ENCODE peak calls at places on chromosomes 4 and X, in four cellular contexts. R is cardiac fibroblast, W is fibroblast of lung, G is HL-60. F is an unnamed sample.

GRCh38 chr4:107036602-107037151 is 564 bp upstream of the DKK2 start:
- DNase-seq in R (no peak), W (no peak), G (no peak), F (peak)

GRCh38 chrX:134886201-134886600 is 104.6 kb upstream of the SMIM10 start:
- DNase-seq in R (peak), W (no peak), G (no peak), F (no peak)

GRCh38 chr4:53478671-53479456 is 101.4 kb downstream of the FIP1L1 start:
- DNase-seq in R (peak), W (peak), G (no peak), F (no peak)

GRCh38 chr4:140717313-140717712 is 38.9 kb downstream of the TBC1D9 start:
- DNase-seq in R (peak), W (no peak), G (no peak), F (no peak)

GRCh38 chrX:69027181-69028005 is 137.9 kb downstream of the PJA1 start:
- DNase-seq in R (peak), W (peak), G (no peak), F (no peak)

GRCh38 chr4:78945638-78946179 is 6.5 kb upstream of the PAQR3 start:
- DNase-seq in R (no peak), W (no peak), G (no peak), F (no peak)

GRCh38 chr4:4519296-4519898 is 22.5 kb downstream of the STX18 start:
- DNase-seq in R (peak), W (peak), G (no peak), F (no peak)

GRCh38 chr4:80151981-80152380 is 45.3 kb upstream of the PRDM8 start:
- DNase-seq in R (no peak), W (no peak), G (no peak), F (no peak)

GRCh38 chr4:176380352-176381157 is 60.8 kb downstream of the SPCS3 start:
- DNase-seq in R (no peak), W (no peak), G (no peak), F (no peak)

GRCh38 chr4:8258813-8259212 is 10.7 kb upstream of the HTRA3 start:
- DNase-seq in R (no peak), W (no peak), G (no peak), F (no peak)

GRCh38 chr4:8262637-8263322 is 6.8 kb upstream of the HTRA3 start:
- DNase-seq in R (no peak), W (no peak), G (no peak), F (no peak)

GRCh38 chr4:8259743-8260430 is 9.7 kb upstream of the HTRA3 start:
- DNase-seq in R (no peak), W (no peak), G (no peak), F (no peak)

GRCh38 chr4:8261851-8262535 is 7.6 kb upstream of the HTRA3 start:
- DNase-seq in R (no peak), W (peak), G (peak), F (no peak)

DNA sequence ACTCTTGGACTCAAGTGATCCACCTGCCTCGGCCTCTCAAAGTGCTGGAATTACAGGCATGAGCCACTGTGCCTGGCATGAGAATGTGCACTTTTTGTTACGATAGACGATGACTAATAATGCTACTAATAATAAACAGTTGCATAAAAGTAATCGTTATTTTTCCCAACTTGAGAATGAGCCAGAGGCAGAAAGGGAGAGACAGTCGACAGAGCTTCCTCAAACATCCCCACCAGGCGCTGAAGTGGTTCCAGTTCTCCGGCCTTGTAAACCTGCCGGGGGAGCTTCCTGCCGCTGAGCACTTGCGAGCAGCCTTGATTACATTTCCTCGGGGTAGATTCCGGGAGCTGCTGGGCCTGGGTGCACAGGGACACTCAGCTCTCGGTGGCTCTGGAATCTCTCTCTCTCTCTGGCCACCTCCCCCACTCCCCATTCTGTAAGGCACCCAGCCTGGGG is 8.9 kb upstream of the HTRA3 start:
- DNase-seq in R (peak), W (peak), G (no peak), F (no peak)
- TF ChIP-seq CTCF in R (no peak), W (no peak), G (no peak), F (no peak)

GRCh38 chr4:40837094-40837870 is 87.5 kb downstream of the NSUN7 start:
- DNase-seq in R (no peak), W (no peak), G (no peak), F (no peak)
- TF ChIP-seq CTCF in R (no peak), W (no peak), G (no peak), F (no peak)

GRCh38 chr4:26458104-26458503 is 32.2 kb downstream of the CCKAR start:
- DNase-seq in R (no peak), W (peak), G (no peak), F (no peak)
- TF ChIP-seq CTCF in R (no peak), W (peak), G (no peak), F (no peak)

GRCh38 chr4:71768123-71768522 is 15.8 kb downstream of the GC start:
- DNase-seq in R (no peak), W (no peak), G (no peak), F (no peak)
- TF ChIP-seq CTCF in R (no peak), W (no peak), G (no peak), F (no peak)

GRCh38 chrX:100615015-100615414 is 21.6 kb downstream of the TSPAN6 start:
- DNase-seq in R (peak), W (peak), G (no peak), F (no peak)
- TF ChIP-seq CTCF in R (peak), W (peak), G (no peak), F (peak)

DNA sequence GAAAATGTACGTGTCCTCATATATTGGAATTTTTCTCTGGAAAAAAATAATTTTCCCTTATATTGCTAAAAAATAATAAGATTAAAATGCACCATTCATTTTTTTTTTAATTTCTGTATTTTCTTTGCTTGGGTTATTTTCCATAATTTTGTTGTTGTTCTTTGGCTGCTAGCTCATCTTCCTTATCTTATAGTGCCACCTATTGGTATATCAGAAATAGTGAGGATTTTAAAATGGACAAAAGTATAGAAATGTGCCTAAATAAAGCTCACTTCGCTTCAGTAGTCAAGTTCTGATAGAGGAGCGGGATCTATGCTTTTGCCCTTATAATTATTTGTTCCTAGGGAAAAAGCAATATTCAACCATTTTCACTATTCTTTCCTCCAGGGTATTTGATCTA is 134.8 kb downstream of the NAP1L3 start:
- DNase-seq in R (peak), W (no peak), G (no peak), F (peak)
- TF ChIP-seq CTCF in R (no peak), W (no peak), G (no peak), F (peak)

GRCh38 chrX:137823257-137823656 is 257.3 kb downstream of the ZIC3 start:
- DNase-seq in R (no peak), W (no peak), G (no peak), F (no peak)
- TF ChIP-seq CTCF in R (peak), W (no peak), G (no peak), F (no peak)

F was measured in GM13977.